ENCODE peak calls at places on chromosomes 7 and 10, in six cellular contexts. V is IMR-90, J is neuronal stem cell, N is mesenchymal stem cell, B is H1, G is trophoblast cell. W is an unnamed sample.

GRCh38 chr10:58400609-58401008 is 15.4 kb downstream of the TFAM start:
- DNase-seq in J (no peak), B (no peak), V (peak), G (no peak), N (peak), W (no peak)

GRCh38 chr10:62851449-62851848 is 35.3 kb upstream of the EGR2 start:
- DNase-seq in V (peak), N (no peak), J (no peak), B (no peak), G (peak), W (peak)

GRCh38 chr10:92688927-92689662 is 660 bp upstream of the HHEX start:
- DNase-seq in V (peak), G (peak), N (peak), J (peak), B (no peak), W (peak)

GRCh38 chr7:24756989-24757798 is at the start of gene GSDME:
- DNase-seq in G (peak), N (peak), V (peak), J (peak), B (no peak), W (peak)

GRCh38 chr10:79342811-79343541 is 4.3 kb upstream of the PPIF start:
- DNase-seq in V (peak), N (no peak), G (no peak), B (no peak), J (no peak), W (peak)

GRCh38 chr10:75978213-75978612 is 546.8 kb downstream of the LRMDA start:
- DNase-seq in V (no peak), G (no peak), J (no peak), B (no peak), N (no peak), W (no peak)

GRCh38 chr10:21212275-21212674 is 313.2 kb downstream of the SKIDA1 start:
- DNase-seq in G (no peak), N (no peak), V (no peak), J (no peak), B (no peak), W (no peak)

GRCh38 chr7:132430466-132430862 is 145.8 kb downstream of the PLXNA4 start:
- DNase-seq in G (no peak), V (no peak), B (no peak), J (no peak), N (no peak), W (no peak)

GRCh38 chr7:2613926-2614613 is 17.7 kb upstream of the TTYH3 start:
- DNase-seq in J (no peak), B (no peak), G (no peak), N (no peak), V (no peak), W (no peak)

GRCh38 chr10:69505636-69506318 is 54.5 kb downstream of the TSPAN15 start:
- DNase-seq in G (no peak), V (no peak), B (no peak), J (no peak), N (no peak), W (no peak)

GRCh38 chr10:97355571-97355975 is 21.0 kb upstream of the FRAT2 start:
- DNase-seq in B (no peak), G (peak), V (no peak), J (no peak), N (no peak), W (no peak)

DNA sequence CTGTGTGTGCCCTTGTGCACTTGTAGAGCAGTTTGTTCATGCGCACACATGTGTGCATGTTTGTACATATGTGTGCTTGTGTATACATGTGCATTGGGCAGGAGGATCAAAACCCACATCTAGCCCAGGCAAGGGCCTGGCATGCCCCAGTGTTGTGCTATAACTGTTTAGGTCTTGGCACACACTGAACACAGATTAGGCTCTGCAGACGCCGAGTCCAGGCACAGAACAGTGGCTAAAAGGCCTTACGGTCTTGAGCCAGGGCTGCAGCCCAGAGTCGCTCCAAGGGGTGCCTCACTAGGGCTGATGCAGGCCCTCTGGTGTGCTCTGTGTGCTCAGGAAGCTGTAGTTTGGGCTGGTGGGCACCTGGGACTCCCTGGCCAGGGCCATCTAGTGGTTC is 55.7 kb downstream of the YKT6 start:
- DNase-seq in J (no peak), B (no peak), G (no peak), V (no peak), N (no peak), W (no peak)
- H3K27ac ChIP-seq in J (no peak), B (no peak), G (no peak), V (no peak), N (no peak), W (no peak)

DNA sequence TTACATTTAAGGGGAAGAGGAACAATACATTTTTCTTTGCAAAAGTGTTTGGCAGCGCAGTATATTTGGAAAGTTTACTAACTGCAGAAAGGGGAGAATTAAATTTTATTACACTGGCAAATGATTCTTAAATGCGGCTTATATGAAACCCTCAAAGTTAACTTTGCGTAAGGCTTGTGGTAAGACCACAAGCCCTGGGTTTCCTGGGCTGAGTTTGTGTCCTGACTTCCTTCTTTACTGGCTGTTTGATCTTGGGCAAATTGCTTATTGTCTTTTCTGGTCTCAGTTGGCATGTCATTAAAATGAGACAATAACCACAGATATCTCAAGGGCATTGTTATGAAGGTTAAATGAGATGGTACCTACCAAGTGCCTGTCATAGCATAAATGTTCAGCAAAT is 106.8 kb downstream of the GLRX3 start:
- DNase-seq in G (no peak), V (no peak), N (no peak), B (no peak), J (no peak), W (no peak)
- H3K14ac ChIP-seq in G (no peak), V (no peak), N (no peak), B (no peak), J (no peak), W (no peak)

DNA sequence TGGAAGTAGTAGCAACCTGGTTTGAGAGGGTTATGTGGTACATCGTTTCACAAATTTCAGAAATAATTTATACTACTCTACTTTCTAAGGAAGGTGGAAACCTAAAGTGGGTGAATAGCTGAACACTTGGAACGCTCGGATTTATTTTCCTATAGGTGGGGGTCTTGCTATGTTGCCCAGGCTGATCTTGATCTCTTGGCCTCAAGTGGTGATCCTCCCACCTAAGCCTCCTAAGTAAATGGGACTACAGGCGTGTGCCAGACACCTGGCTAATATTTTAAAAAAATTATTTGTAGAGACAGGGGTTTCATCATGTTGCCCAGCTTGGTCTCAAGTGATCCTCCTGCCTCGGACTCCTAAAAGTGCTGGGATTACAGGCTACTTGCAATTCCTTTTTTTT is 6.7 kb upstream of the KMT2E start:
- DNase-seq in J (no peak), V (no peak), B (no peak), N (no peak), G (no peak), W (no peak)
- H3K27ac ChIP-seq in J (no peak), V (no peak), B (no peak), N (no peak), G (no peak), W (no peak)

GRCh38 chr10:11197266-11197712 is 179.6 kb downstream of the CELF2 start:
- DNase-seq in V (no peak), G (peak), J (no peak), N (peak), B (no peak), W (peak)
- H3K14ac ChIP-seq in V (no peak), G (no peak), J (no peak), N (no peak), B (no peak), W (no peak)

DNA sequence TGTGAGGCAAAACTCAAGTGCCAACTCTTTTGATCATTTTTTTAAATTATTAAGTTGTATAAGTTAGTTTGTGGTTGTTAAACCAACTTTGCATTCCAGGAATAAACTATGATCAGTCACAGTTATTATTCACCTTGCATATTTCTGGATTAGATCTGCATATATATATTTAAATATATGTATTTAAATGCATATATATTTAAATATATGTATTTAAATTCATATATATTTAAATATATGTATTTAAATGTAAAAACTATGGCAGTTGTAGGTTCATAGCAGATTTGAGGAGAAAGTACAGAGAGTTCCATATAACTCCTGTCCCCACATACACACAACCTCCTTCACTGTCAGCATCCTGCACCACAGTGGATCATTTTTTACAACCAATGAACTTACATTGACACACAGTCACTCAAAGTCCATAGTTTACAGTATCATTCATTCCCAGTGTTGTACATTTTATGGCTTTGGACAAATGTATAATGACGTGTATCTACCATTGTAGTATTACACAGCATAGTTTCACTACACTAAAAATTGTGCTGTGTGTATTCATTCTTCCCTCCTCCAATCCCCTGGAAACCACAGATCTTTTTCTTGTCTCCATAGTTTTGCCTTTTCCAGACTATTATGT is 49.7 kb downstream of the TBC1D12 start:
- DNase-seq in G (no peak), J (no peak), B (no peak), V (no peak), N (no peak), W (no peak)
- H3K27ac ChIP-seq in G (no peak), J (no peak), B (no peak), V (no peak), N (no peak), W (no peak)

GRCh38 chr10:88065384-88066049 is 202.1 kb downstream of the PTEN start:
- DNase-seq in B (no peak), N (no peak), V (no peak), G (peak), J (no peak), W (no peak)
- H3K14ac ChIP-seq in B (no peak), N (no peak), V (peak), G (peak), J (no peak), W (no peak)

DNA sequence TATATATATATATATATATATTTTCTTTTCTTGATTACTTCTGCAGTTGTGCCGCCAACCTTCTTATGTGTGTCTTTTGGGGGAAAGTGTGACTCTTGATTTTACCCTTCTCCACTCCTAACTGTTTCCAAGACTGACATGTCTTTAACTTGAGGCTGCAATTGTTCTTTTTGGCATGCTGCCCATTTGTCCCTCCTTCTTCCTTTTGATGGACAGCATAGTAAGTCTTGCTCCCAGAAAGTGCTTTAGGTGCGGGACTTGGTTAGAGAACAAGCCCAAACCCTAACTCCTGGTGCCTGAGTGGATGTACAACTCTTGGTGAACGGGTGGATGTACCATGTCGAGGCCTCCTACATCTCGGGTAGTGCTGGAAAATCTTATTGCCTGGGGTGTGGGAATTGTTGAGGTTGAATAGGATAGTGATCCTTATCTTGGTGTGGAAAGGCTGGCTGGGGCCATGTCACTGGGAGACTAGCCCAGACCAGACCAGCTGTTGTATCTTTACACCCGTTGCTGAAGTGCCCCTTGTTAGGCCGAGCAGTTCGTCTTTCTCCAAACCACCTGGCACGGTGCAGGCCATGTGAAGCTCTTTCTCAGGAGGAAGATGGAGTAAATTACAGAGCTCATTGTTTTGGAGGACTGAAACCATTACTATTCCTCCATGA is 16.3 kb downstream of the TCF7L2 start:
- DNase-seq in G (no peak), B (no peak), V (no peak), J (no peak), N (no peak), W (no peak)
- H3K27ac ChIP-seq in G (peak), B (peak), V (no peak), J (no peak), N (no peak), W (no peak)